ENCODE peak calls at places on chromosomes 13 and 19, in six cellular contexts. L is suprapubic skin, T is Peyer's patch, O is body of pancreas, D is IMR-90, Q is ovary. X is an unnamed sample.

GRCh38 chr19:40781140-40781539 is 3.1 kb downstream of the RAB4B start:
- DNase-seq in L (no peak), T (no peak), O (no peak), D (no peak), Q (no peak), X (no peak)

GRCh38 chr19:43731854-43732253 is 16.0 kb downstream of the IRGC start:
- DNase-seq in L (no peak), T (no peak), O (no peak), D (peak), Q (no peak), X (no peak)

GRCh38 chr19:49555600-49556411 is 24.6 kb downstream of the NOSIP start:
- DNase-seq in L (no peak), T (peak), O (peak), D (no peak), Q (peak), X (peak)

GRCh38 chr19:17681505-17682125 is 6.5 kb downstream of the UNC13A start:
- DNase-seq in L (no peak), T (no peak), O (no peak), D (peak), Q (peak), X (peak)

GRCh38 chr13:89214115-89214514 is 1542.9 kb downstream of the SLITRK5 start:
- DNase-seq in L (no peak), T (no peak), O (no peak), D (no peak), Q (no peak), X (no peak)

GRCh38 chr13:46586766-46587509 is 34.0 kb downstream of the LRCH1 start:
- DNase-seq in L (no peak), T (no peak), O (no peak), D (no peak), Q (no peak), X (no peak)

GRCh38 chr13:40433577-40433976 is 232.9 kb downstream of the FOXO1 start:
- DNase-seq in L (no peak), T (peak), O (no peak), D (no peak), Q (no peak), X (no peak)

GRCh38 chr19:42271045-42271419 is 2.0 kb downstream of the CIC start:
- DNase-seq in L (no peak), T (no peak), O (no peak), D (no peak), Q (no peak), X (no peak)

GRCh38 chr19:17467471-17468301 is 2.6 kb upstream of the SLC27A1 start:
- DNase-seq in L (no peak), T (no peak), O (no peak), D (no peak), Q (no peak), X (no peak)

GRCh38 chr13:73902847-73903246 is 231.4 kb downstream of the KLF12 start:
- DNase-seq in L (no peak), T (no peak), O (no peak), D (no peak), Q (no peak), X (no peak)

GRCh38 chr13:94369862-94370491 is 109.5 kb downstream of the DCT start:
- DNase-seq in L (no peak), T (no peak), O (no peak), D (peak), Q (peak), X (peak)

GRCh38 chr13:33577037-33577436 is 240.9 kb upstream of the RFC3 start:
- DNase-seq in L (no peak), T (no peak), O (no peak), D (peak), Q (no peak), X (no peak)

GRCh38 chr19:10421981-10422461 is 1.7 kb downstream of the PDE4A start:
- DNase-seq in L (no peak), T (no peak), O (no peak), D (no peak), Q (no peak), X (no peak)

GRCh38 chr13:79626924-79627323 is 146.0 kb downstream of the NDFIP2 start:
- DNase-seq in L (no peak), T (no peak), O (no peak), D (no peak), Q (no peak), X (no peak)

GRCh38 chr13:112645327-112645914 is 44.4 kb upstream of the ATP11A start:
- DNase-seq in L (no peak), T (no peak), O (no peak), D (no peak), Q (no peak), X (no peak)

GRCh38 chr13:75803982-75804381 is 167.9 kb downstream of the LMO7 start:
- DNase-seq in L (no peak), T (no peak), O (no peak), D (no peak), Q (no peak), X (peak)

GRCh38 chr13:52845334-52845761 is 3.1 kb downstream of the PCDH8 start:
- DNase-seq in L (no peak), T (no peak), O (no peak), D (no peak), Q (no peak), X (no peak)

GRCh38 chr13:76854209-76854608 is 32.0 kb downstream of the KCTD12 start:
- DNase-seq in L (no peak), T (no peak), O (no peak), D (no peak), Q (no peak), X (no peak)

GRCh38 chr19:47331931-47332547 is at the start of gene C5AR2:
- DNase-seq in L (peak), T (no peak), O (no peak), D (no peak), Q (no peak), X (peak)

GRCh38 chr19:41223431-41224234 is 4.6 kb downstream of the AXL start:
- DNase-seq in L (no peak), T (no peak), O (no peak), D (peak), Q (no peak), X (no peak)

GRCh38 chr13:73767191-73767741 is 366.9 kb downstream of the KLF12 start:
- DNase-seq in L (no peak), T (no peak), O (no peak), D (peak), Q (no peak), X (no peak)

GRCh38 chr19:4064551-4065260 is 2.0 kb downstream of the ZBTB7A start:
- DNase-seq in L (peak), T (peak), O (peak), D (no peak), Q (peak), X (peak)

GRCh38 chr19:44708940-44709339 is 10.0 kb downstream of the CEACAM16 start:
- DNase-seq in L (no peak), T (no peak), O (no peak), D (no peak), Q (no peak), X (no peak)

GRCh38 chr19:51079486-51080110 is 3.1 kb downstream of the KLK14 start:
- DNase-seq in L (peak), T (no peak), O (peak), D (no peak), Q (no peak), X (no peak)

GRCh38 chr19:35041548-35042055 is at the start of gene HPN:
- DNase-seq in L (no peak), T (no peak), O (peak), D (no peak), Q (no peak), X (no peak)

GRCh38 chr19:6249296-6249695 is 30.5 kb downstream of the MLLT1 start:
- DNase-seq in L (no peak), T (no peak), O (no peak), D (peak), Q (no peak), X (no peak)
- H3K27ac ChIP-seq in L (no peak), T (no peak), O (no peak), D (no peak), Q (peak), X (no peak)

DNA sequence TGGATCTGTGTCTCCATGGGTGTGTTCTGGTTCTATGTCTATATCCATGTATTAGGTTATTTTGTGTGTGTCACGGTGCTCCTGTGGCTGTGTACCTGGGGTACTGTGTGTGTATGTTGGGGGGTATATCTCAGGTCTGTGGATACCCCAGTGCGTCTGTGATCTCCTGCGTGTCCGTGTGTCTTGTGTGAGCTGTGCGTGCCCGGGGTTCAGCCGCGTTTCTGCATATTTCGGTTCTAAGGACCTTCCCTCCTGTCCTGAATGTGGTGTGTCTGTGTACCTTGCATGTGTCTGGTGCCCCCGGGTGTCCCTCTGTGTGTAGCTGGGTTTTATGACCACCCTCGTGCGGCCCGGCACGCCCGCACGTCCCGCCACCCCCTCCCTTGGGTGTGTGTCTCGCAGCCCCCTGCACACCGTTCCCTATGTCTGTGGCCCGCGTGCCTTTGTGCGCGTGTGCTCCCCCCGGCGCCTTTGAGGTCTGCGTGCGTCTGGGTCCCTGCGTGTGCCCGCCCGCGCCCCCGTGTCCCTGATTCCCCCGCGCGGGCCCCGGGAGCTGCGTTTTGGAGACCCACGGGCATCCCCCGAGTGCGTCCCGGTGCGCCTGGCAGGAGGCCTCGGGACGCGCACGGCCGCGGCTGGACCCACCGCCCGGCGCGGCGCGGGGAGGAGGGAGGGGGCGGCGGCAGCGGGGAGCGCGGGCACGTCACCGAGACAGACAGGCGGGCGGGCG is 12.3 kb upstream of the NANOS3 start:
- DNase-seq in L (no peak), T (no peak), O (no peak), D (no peak), Q (peak), X (no peak)
- H3K4me3 ChIP-seq in L (peak), T (peak), O (no peak), D (no peak), Q (peak), X (peak)

GRCh38 chr19:12676384-12676792 is 5.3 kb downstream of the DHPS start:
- DNase-seq in L (peak), T (peak), O (peak), D (peak), Q (peak), X (peak)
- TF ChIP-seq POLR2A in L (no peak), T (no peak), O (no peak), D (no peak), Q (no peak), X (no peak)

GRCh38 chr13:28467034-28467433 is 27.9 kb downstream of the FLT1 start:
- DNase-seq in L (no peak), T (no peak), O (no peak), D (no peak), Q (no peak), X (no peak)
- H3K27ac ChIP-seq in L (no peak), T (no peak), O (no peak), D (no peak), Q (no peak), X (no peak)

GRCh38 chr19:37513397-37513796 is 6.7 kb downstream of the ZNF793 start:
- DNase-seq in L (no peak), T (no peak), O (no peak), D (no peak), Q (no peak), X (no peak)

GRCh38 chr19:37507167-37507464 is 377 bp downstream of the ZNF793 start:
- DNase-seq in L (no peak), T (no peak), O (no peak), D (no peak), Q (no peak), X (no peak)

GRCh38 chr19:37511821-37512220 is 5.1 kb downstream of the ZNF793 start:
- DNase-seq in L (no peak), T (no peak), O (no peak), D (no peak), Q (no peak), X (no peak)

GRCh38 chr19:37506387-37507166 is at the start of gene ZNF793:
- DNase-seq in L (peak), T (peak), O (peak), D (peak), Q (peak), X (peak)

DNA sequence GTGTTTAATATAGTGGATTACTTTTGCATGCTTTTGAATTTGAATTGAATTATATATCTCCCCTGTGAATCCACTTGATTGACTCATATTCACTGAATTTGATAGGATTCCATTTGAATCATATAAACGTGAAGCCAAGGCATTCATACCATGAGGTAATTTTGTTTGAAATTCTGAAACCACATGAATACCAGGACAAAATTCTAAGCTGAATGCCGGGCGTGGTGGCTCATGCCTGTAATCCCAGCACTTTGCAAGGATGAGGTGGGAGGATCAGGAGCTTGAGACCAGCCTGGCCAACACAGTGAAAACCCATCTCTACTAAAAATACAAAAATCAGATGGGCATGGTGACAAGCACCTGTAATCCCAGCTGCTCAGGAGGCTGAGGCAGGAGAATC is 4.4 kb downstream of the ZNF793 start:
- DNase-seq in L (no peak), T (no peak), O (no peak), D (no peak), Q (no peak), X (no peak)
- H3K4me3 ChIP-seq in L (no peak), T (no peak), O (no peak), D (no peak), Q (no peak), X (no peak)